ENCODE peak calls at places on chromosomes 6 and 20, in five cellular contexts. E is colonic mucosa; Q is lung; J is activated effector memory CD4-positive, alpha-beta T cell treated with anti-CD3 and anti-CD28 coated beads, Interleukin-2, amount 50 U/mL, for 16 hours; A is NCI-H2081. Z is an unnamed sample.
A peak's percentile ranks its signal among the peaks of the same experiment; 100 is the strongest.

GRCh38 chr20:64038579-64039292 is 2.8 kb downstream of the C20orf204 start:
- DNase-seq in E (peak; percentile 78), Q (peak; percentile 67), J (peak; percentile 92), A (peak; percentile 66), Z (peak; percentile 81)

GRCh38 chr6:54910326-54910952 is 63.9 kb downstream of the FAM83B start:
- DNase-seq in E (peak; percentile 63), Q (no peak), J (no peak), A (no peak), Z (peak; percentile 42)

GRCh38 chr20:57435498-57436222 is 44.5 kb downstream of the RBM38 start:
- DNase-seq in E (peak; percentile 79), Q (peak; percentile 82), J (peak; percentile 72), A (peak; percentile 87), Z (peak; percentile 77)

GRCh38 chr6:169234634-169235033 is 19.0 kb downstream of the THBS2 start:
- DNase-seq in E (no peak), Q (no peak), J (peak; percentile 53), A (no peak), Z (no peak)

GRCh38 chr6:129314575-129314974 is 395.4 kb downstream of the ARHGAP18 start:
- DNase-seq in E (no peak), Q (no peak), J (no peak), A (no peak), Z (no peak)

GRCh38 chr6:163531122-163531521 is 116.6 kb downstream of the QKI start:
- DNase-seq in E (no peak), Q (no peak), J (no peak), A (no peak), Z (no peak)

GRCh38 chr20:20520776-20521175 is 152.9 kb downstream of the INSM1 start:
- DNase-seq in E (no peak), Q (no peak), J (no peak), A (no peak), Z (no peak)

GRCh38 chr20:32019156-32019510 is 8.9 kb downstream of the CCM2L start:
- DNase-seq in E (no peak), Q (no peak), J (no peak), A (no peak), Z (peak; percentile 28)

GRCh38 chr6:108896111-108896661 is 48.0 kb downstream of the ARMC2 start:
- DNase-seq in E (no peak), Q (no peak), J (no peak), A (no peak), Z (no peak)

GRCh38 chr6:44667668-44668390 is 280.3 kb downstream of the CDC5L start:
- DNase-seq in E (no peak), Q (no peak), J (peak; percentile 70), A (no peak), Z (no peak)

GRCh38 chr6:139436521-139437348 is 62.3 kb upstream of the CITED2 start:
- DNase-seq in E (no peak), Q (no peak), J (no peak), A (no peak), Z (no peak)

GRCh38 chr6:168372871-168373270 is 53.3 kb upstream of the DACT2 start:
- DNase-seq in E (peak; percentile 43), Q (no peak), J (no peak), A (peak; percentile 83), Z (peak; percentile 51)

GRCh38 chr6:155141002-155141401 is 122.8 kb upstream of the CLDN20 start:
- DNase-seq in E (no peak), Q (no peak), J (no peak), A (no peak), Z (no peak)

GRCh38 chr6:27129095-27129815 is 118.2 kb upstream of the PRSS16 start:
- DNase-seq in E (no peak), Q (no peak), J (no peak), A (no peak), Z (no peak)

GRCh38 chr6:66655420-66655819 is 948.4 kb upstream of the EYS start:
- DNase-seq in E (no peak), Q (no peak), J (no peak), A (no peak), Z (no peak)

GRCh38 chr20:63577317-63577894 is 3.4 kb upstream of the HELZ2 start:
- DNase-seq in E (no peak), Q (no peak), J (no peak), A (peak; percentile 15), Z (peak; percentile 62)

GRCh38 chr6:40376113-40376650 is 211.0 kb downstream of the LRFN2 start:
- DNase-seq in E (no peak), Q (no peak), J (no peak), A (peak; percentile 79), Z (no peak)

GRCh38 chr6:75296811-75297779 is 12.5 kb upstream of the TMEM30A start:
- DNase-seq in E (no peak), Q (no peak), J (no peak), A (peak; percentile 69), Z (no peak)

GRCh38 chr6:50842861-50843384 is 24.3 kb downstream of the TFAP2B start:
- DNase-seq in E (no peak), Q (no peak), J (no peak), A (no peak), Z (no peak)

GRCh38 chr6:25175216-25175615 is 104.0 kb upstream of the CARMIL1 start:
- DNase-seq in E (no peak), Q (no peak), J (no peak), A (no peak), Z (peak; percentile 48)

GRCh38 chr6:147205690-147206600 is 1.7 kb downstream of the STXBP5 start:
- DNase-seq in E (peak; percentile 68), Q (no peak), J (no peak), A (no peak), Z (peak; percentile 45)

GRCh38 chr6:35719830-35720733 is 16.8 kb upstream of the ARMC12 start:
- DNase-seq in E (peak; percentile 32), Q (no peak), J (peak; percentile 62), A (no peak), Z (peak; percentile 58)

GRCh38 chr20:41466836-41467619 is 100.4 kb upstream of the EMILIN3 start:
- DNase-seq in E (no peak), Q (no peak), J (no peak), A (peak; percentile 9), Z (no peak)

GRCh38 chr6:115977220-115977619 is 83.5 kb downstream of the FRK start:
- DNase-seq in E (peak; percentile 32), Q (no peak), J (no peak), A (no peak), Z (peak; percentile 47)

GRCh38 chr6:73200735-73201134 is 24.6 kb downstream of the KHDC1L start:
- DNase-seq in E (no peak), Q (no peak), J (no peak), A (no peak), Z (no peak)

GRCh38 chr6:105072799-105073199 is 107.0 kb downstream of the POPDC3 start:
- DNase-seq in E (no peak), Q (no peak), J (no peak), A (no peak), Z (no peak)